ENCODE peak calls at places on chromosomes 7 and 10, in four cellular contexts. A, S, N and O are unnamed samples.

GRCh38 chr7:43636093-43636492 is 53.2 kb downstream of the STK17A start:
- DNase-seq in N (no peak), S (no peak), A (no peak), O (no peak)

GRCh38 chr10:103455235-103455634 is 3.1 kb upstream of the CALHM2 start:
- DNase-seq in S (no peak), N (no peak), A (no peak), O (no peak)

GRCh38 chr10:118992496-118992895 is 37.0 kb upstream of the NANOS1 start:
- DNase-seq in A (no peak), S (no peak), N (no peak), O (no peak)

GRCh38 chr7:1366801-1367405 is 92.4 kb downstream of the MICALL2 start:
- DNase-seq in N (no peak), A (no peak), S (no peak), O (no peak)

GRCh38 chr7:70325509-70326101 is 727.3 kb downstream of the AUTS2 start:
- DNase-seq in N (no peak), S (no peak), A (no peak), O (no peak)

GRCh38 chr10:124693801-124694416 is 50.3 kb downstream of the FAM53B start:
- DNase-seq in S (no peak), A (no peak), N (no peak), O (no peak)

GRCh38 chr7:103981003-103981423 is 8.4 kb downstream of the RELN start:
- DNase-seq in N (no peak), A (no peak), S (no peak), O (no peak)

GRCh38 chr10:72455889-72456588 is 101.3 kb upstream of the DNAJB12 start:
- DNase-seq in S (no peak), A (no peak), N (no peak), O (no peak)

GRCh38 chr10:30384791-30385201 is 35.7 kb upstream of the MTPAP start:
- DNase-seq in A (peak), S (no peak), N (peak), O (no peak)

GRCh38 chr7:8389898-8390642 is 43.3 kb upstream of the NXPH1 start:
- DNase-seq in S (no peak), A (peak), N (peak), O (no peak)

GRCh38 chr10:118504044-118504944 is 91.2 kb downstream of the PRLHR start:
- DNase-seq in A (peak), N (peak), S (no peak), O (no peak)

GRCh38 chr10:109894516-109894915 is 28.8 kb downstream of the XPNPEP1 start:
- DNase-seq in N (no peak), A (no peak), S (peak), O (peak)

GRCh38 chr7:69550991-69551390 is 47.3 kb upstream of the AUTS2 start:
- DNase-seq in N (no peak), S (no peak), A (no peak), O (no peak)

GRCh38 chr7:111240371-111240770 is 149.4 kb downstream of the LRRN3 start:
- DNase-seq in S (no peak), A (no peak), N (no peak), O (no peak)

GRCh38 chr10:123140164-123140982 is 4.6 kb downstream of the HMX3 start:
- DNase-seq in A (no peak), N (no peak), S (no peak), O (no peak)

GRCh38 chr7:54788664-54789063 is 29.7 kb upstream of the SEC61G start:
- DNase-seq in A (peak), S (peak), N (peak), O (no peak)

GRCh38 chr7:3200504-3200903 is 100.5 kb upstream of the SDK1 start:
- DNase-seq in S (no peak), N (peak), A (peak), O (no peak)

GRCh38 chr7:137626469-137627067 is 220.2 kb downstream of the DGKI start:
- DNase-seq in A (peak), N (peak), S (peak), O (no peak)

GRCh38 chr10:109647627-109648026 is 275.7 kb downstream of the XPNPEP1 start:
- DNase-seq in N (no peak), S (no peak), A (no peak), O (no peak)

GRCh38 chr7:32071466-32072091 is 1.4 kb upstream of the PDE1C start:
- DNase-seq in A (no peak), S (no peak), N (no peak), O (no peak)

GRCh38 chr7:3028071-3028766 is 15.4 kb downstream of the CARD11 start:
- DNase-seq in A (peak), S (no peak), N (no peak), O (peak)

GRCh38 chr7:90469554-90469953 is at the start of gene PTTG1IP2:
- DNase-seq in S (no peak), N (no peak), A (no peak), O (no peak)

GRCh38 chr7:142542097-142542496 is 207.2 kb upstream of the PRSS1 start:
- DNase-seq in N (no peak), A (no peak), S (no peak), O (no peak)

GRCh38 chr7:47510192-47510591 is 71.7 kb downstream of the TNS3 start:
- DNase-seq in A (no peak), S (no peak), N (no peak), O (no peak)

GRCh38 chr10:35579726-35580420 is 25.3 kb upstream of the GJD4 start:
- DNase-seq in A (no peak), S (no peak), N (no peak), O (no peak)

GRCh38 chr10:132400041-132400546 is 3.1 kb downstream of the PWWP2B start:
- DNase-seq in N (no peak), S (no peak), A (no peak), O (no peak)

GRCh38 chr7:77550586-77550985 is 13.5 kb downstream of the PTPN12 start:
- DNase-seq in N (no peak), A (no peak), S (no peak), O (no peak)

GRCh38 chr7:92740713-92741126 is 95.7 kb downstream of the CDK6 start:
- DNase-seq in S (no peak), N (no peak), A (no peak), O (no peak)

GRCh38 chr7:2013381-2014311 is 219.1 kb downstream of the MAD1L1 start:
- DNase-seq in S (no peak), A (no peak), N (no peak), O (peak)

GRCh38 chr7:143416565-143417149 is 8.0 kb upstream of the EPHA1 start:
- DNase-seq in A (peak), N (peak), S (no peak), O (no peak)

GRCh38 chr10:125265579-125265955 is 105.2 kb upstream of the CTBP2 start:
- DNase-seq in S (no peak), N (no peak), A (no peak), O (no peak)

GRCh38 chr7:18936265-18936664 is 181.2 kb downstream of the TWIST1 start:
- DNase-seq in A (no peak), N (no peak), S (no peak), O (no peak)

GRCh38 chr10:97895915-97896314 is 46.3 kb downstream of the GOLGA7B start:
- DNase-seq in S (peak), N (no peak), A (no peak), O (no peak)

GRCh38 chr7:107813524-107813923 is 10.5 kb upstream of the SLC26A3 start:
- DNase-seq in N (no peak), A (no peak), S (no peak), O (no peak)

GRCh38 chr7:107809179-107809578 is 6.2 kb upstream of the SLC26A3 start:
- DNase-seq in N (no peak), S (no peak), A (no peak), O (no peak)

GRCh38 chr7:107815254-107815882 is 12.3 kb upstream of the SLC26A3 start:
- DNase-seq in S (no peak), N (no peak), A (no peak), O (no peak)

GRCh38 chr7:107810626-107811025 is 7.6 kb upstream of the SLC26A3 start:
- DNase-seq in A (no peak), N (no peak), S (no peak), O (no peak)

GRCh38 chr7:107811934-107812333 is 8.9 kb upstream of the SLC26A3 start:
- DNase-seq in N (no peak), A (no peak), S (no peak), O (no peak)
- H3K27ac ChIP-seq in N (no peak), A (no peak), S (no peak), O (no peak)

GRCh38 chr7:101200862-101201599 is at the start of gene MOGAT3:
- DNase-seq in S (no peak), N (no peak), A (no peak), O (no peak)
- H3K4me3 ChIP-seq in S (peak), N (no peak), A (no peak), O (peak)

DNA sequence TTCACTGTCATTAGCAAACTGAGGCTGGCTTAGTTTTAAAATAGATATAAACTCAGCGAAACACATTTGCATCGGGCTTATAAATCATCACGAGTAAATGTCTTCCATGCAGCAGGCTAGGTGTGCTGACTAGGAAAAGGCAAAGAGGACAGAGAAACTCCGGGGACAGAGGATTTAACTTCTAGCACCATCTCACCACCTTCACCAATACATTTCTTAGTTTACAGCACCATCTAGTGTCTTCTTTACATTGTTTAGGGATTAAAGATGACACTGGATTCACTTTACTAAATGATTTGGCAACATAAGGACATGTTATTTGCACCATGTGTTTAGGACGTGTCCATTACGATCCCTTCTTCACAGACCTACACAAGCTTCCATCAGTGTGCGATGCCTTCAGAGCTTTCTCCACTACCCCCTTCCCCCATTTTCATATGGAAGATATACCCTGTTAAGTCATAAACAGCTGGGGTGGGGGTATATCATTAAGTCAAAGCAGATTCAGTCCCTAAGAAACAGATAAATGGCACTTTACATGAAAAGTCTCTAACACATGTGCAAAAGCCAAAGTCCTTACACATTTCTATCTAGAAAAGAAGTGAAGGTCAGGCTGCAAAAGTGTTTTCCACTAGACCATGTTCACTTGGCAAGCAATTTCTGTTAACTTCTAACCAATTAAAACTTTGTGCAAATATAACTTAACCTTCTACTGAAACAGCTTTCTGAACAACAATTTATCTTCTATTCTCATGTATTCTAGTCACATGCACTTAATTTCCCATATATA is 103.3 kb downstream of the GRB10 start:
- DNase-seq in A (peak), N (peak), S (no peak), O (no peak)
- TF ChIP-seq CTCF in A (peak), N (no peak), S (no peak), O (no peak)

GRCh38 chr10:58576736-58577366 is 64.2 kb downstream of the BICC1 start:
- DNase-seq in S (no peak), A (no peak), N (no peak), O (no peak)
- H3K27ac ChIP-seq in S (no peak), A (peak), N (no peak), O (peak)

DNA sequence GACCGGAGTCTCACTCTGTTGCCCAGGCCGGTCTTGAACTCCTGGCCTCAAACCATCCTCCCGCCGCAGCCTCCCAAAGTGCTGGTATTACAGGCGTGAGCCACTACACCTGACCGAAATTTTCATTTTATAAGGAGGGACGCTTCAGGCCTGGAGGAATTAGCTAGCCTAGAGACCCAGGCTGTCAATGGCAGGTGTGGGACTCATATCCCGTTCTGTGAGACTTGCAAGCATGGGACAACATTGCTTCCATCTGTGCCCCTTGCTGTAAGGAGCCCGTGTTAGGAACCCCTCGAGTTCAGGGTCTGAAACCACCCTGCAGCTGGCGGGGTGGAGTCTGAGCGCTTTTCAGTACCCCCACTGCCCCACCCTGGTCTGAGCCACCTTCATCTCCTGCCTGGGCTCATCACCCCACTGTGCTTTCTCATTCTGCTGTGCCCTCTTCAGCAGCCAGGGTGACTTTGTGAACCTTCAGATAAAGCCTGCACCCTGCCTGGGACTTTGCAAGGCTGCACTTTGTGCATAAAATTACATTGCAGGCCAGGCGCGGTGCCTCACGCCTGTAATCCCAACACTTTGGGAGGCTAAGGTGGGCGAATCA is 1.3 kb upstream of the DAGLB start:
- DNase-seq in N (no peak), S (no peak), A (no peak), O (no peak)
- H3K4me3 ChIP-seq in N (peak), S (peak), A (peak), O (no peak)

GRCh38 chr7:83362786-83363185 is 200.1 kb upstream of the PCLO start:
- DNase-seq in N (no peak), A (no peak), S (no peak), O (no peak)

GRCh38 chr7:83366629-83367028 is 203.9 kb upstream of the PCLO start:
- DNase-seq in N (no peak), A (no peak), S (no peak), O (no peak)

DNA sequence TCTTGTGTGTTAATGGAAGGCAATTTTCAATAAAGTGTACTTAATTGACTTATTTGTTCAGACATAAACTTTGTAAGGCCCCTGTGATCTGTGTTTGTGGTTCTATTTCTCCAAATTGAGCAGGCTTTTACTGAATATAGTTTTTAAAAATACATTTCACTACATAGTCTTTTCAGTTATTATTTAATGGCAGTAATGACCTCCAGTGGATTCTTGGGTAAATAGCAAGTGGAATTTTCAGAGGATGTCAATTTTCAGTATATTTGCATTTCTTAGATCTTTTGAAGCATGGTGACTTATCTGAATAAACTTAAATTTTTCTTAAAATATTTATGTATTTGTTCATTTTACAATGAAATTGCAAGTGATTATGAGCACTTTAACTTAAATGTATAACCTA is 203.1 kb upstream of the PCLO start:
- DNase-seq in N (no peak), A (no peak), S (no peak), O (no peak)
- TF ChIP-seq CTCF in N (peak), A (no peak), S (no peak), O (no peak)

GRCh38 chr7:129827467-129827990 is 125.2 kb downstream of the UBE2H start:
- DNase-seq in S (no peak), A (no peak), N (no peak), O (no peak)

GRCh38 chr7:129825554-129826267 is 127.0 kb downstream of the UBE2H start:
- DNase-seq in N (peak), S (peak), A (peak), O (peak)

GRCh38 chr7:129828078-129828762 is 124.5 kb downstream of the UBE2H start:
- DNase-seq in A (no peak), S (no peak), N (no peak), O (no peak)

GRCh38 chr7:129824291-129825004 is 128.3 kb downstream of the UBE2H start:
- DNase-seq in A (no peak), N (no peak), S (no peak), O (no peak)

GRCh38 chr7:129825005-129825553 is 127.7 kb downstream of the UBE2H start:
- DNase-seq in N (peak), S (peak), A (peak), O (no peak)
- H3K27ac ChIP-seq in N (peak), S (no peak), A (peak), O (peak)

GRCh38 chr10:560314-560992 is 129.0 kb downstream of the DIP2C start:
- DNase-seq in A (no peak), N (no peak), S (no peak), O (peak)
- H3K4me3 ChIP-seq in A (no peak), N (no peak), S (no peak), O (no peak)